ENCODE peak calls at places on chromosomes 5 and 9, in eight cellular contexts. One of them, this sample, is unnamed.

GRCh38 chr5:89397096-89397495 is 514.1 kb upstream of the MEF2C start:
- DNase-seq in GM19239: peak; percentile 6
- DNase-seq in HFFc6: no peak
- DNase-seq in activated CD4-positive, CD25-positive, alpha-beta regulatory T cell treated with anti-CD3 and anti-CD28 coated beads, Interleukin-2, amount 50 U/mL, for 72 hours: no peak
- DNase-seq in NCI-H774: no peak
- DNase-seq in activated naive CD4-positive, alpha-beta T cell: no peak
- DNase-seq in cardiac fibroblast: no peak
- DNase-seq in stimulated activated effector memory CD8-positive, alpha-beta T cell treated with anti-CD3 and anti-CD28 coated beads, Interleukin-12 subunit alpha, Interleukin-12 subunit beta, amount 100 ng/mL, for 72 hours: no peak
- DNase-seq in this sample: no peak

GRCh38 chr5:68369436-68370125 is 154.0 kb downstream of the PIK3R1 start:
- DNase-seq in activated naive CD4-positive, alpha-beta T cell: no peak
- DNase-seq in HFFc6: no peak
- DNase-seq in GM19239: no peak
- DNase-seq in cardiac fibroblast: no peak
- DNase-seq in activated CD4-positive, CD25-positive, alpha-beta regulatory T cell treated with anti-CD3 and anti-CD28 coated beads, Interleukin-2, amount 50 U/mL, for 72 hours: no peak
- DNase-seq in stimulated activated effector memory CD8-positive, alpha-beta T cell treated with anti-CD3 and anti-CD28 coated beads, Interleukin-12 subunit alpha, Interleukin-12 subunit beta, amount 100 ng/mL, for 72 hours: no peak
- DNase-seq in NCI-H774: no peak
- DNase-seq in this sample: no peak

GRCh38 chr5:14491505-14491904 is 90.1 kb upstream of the OTULINL start:
- DNase-seq in NCI-H774: no peak
- DNase-seq in cardiac fibroblast: peak; percentile 71
- DNase-seq in HFFc6: peak; percentile 46
- DNase-seq in activated naive CD4-positive, alpha-beta T cell: no peak
- DNase-seq in activated CD4-positive, CD25-positive, alpha-beta regulatory T cell treated with anti-CD3 and anti-CD28 coated beads, Interleukin-2, amount 50 U/mL, for 72 hours: no peak
- DNase-seq in stimulated activated effector memory CD8-positive, alpha-beta T cell treated with anti-CD3 and anti-CD28 coated beads, Interleukin-12 subunit alpha, Interleukin-12 subunit beta, amount 100 ng/mL, for 72 hours: no peak
- DNase-seq in GM19239: no peak
- DNase-seq in this sample: no peak

GRCh38 chr9:78821126-78821822 is 524.3 kb downstream of the PSAT1 start:
- DNase-seq in activated CD4-positive, CD25-positive, alpha-beta regulatory T cell treated with anti-CD3 and anti-CD28 coated beads, Interleukin-2, amount 50 U/mL, for 72 hours: no peak
- DNase-seq in GM19239: peak; percentile 32
- DNase-seq in activated naive CD4-positive, alpha-beta T cell: no peak
- DNase-seq in cardiac fibroblast: peak; percentile 23
- DNase-seq in HFFc6: peak; percentile 28
- DNase-seq in stimulated activated effector memory CD8-positive, alpha-beta T cell treated with anti-CD3 and anti-CD28 coated beads, Interleukin-12 subunit alpha, Interleukin-12 subunit beta, amount 100 ng/mL, for 72 hours: no peak
- DNase-seq in NCI-H774: peak; percentile 30
- DNase-seq in this sample: peak; percentile 15

GRCh38 chr5:1325870-1326546 is 18.9 kb downstream of the CLPTM1L start:
- DNase-seq in NCI-H774: no peak
- DNase-seq in activated naive CD4-positive, alpha-beta T cell: no peak
- DNase-seq in stimulated activated effector memory CD8-positive, alpha-beta T cell treated with anti-CD3 and anti-CD28 coated beads, Interleukin-12 subunit alpha, Interleukin-12 subunit beta, amount 100 ng/mL, for 72 hours: no peak
- DNase-seq in cardiac fibroblast: no peak
- DNase-seq in activated CD4-positive, CD25-positive, alpha-beta regulatory T cell treated with anti-CD3 and anti-CD28 coated beads, Interleukin-2, amount 50 U/mL, for 72 hours: no peak
- DNase-seq in GM19239: no peak
- DNase-seq in HFFc6: no peak
- DNase-seq in this sample: no peak

GRCh38 chr9:7186175-7186574 is 428.4 kb downstream of the KDM4C start:
- DNase-seq in HFFc6: peak; percentile 12
- DNase-seq in activated naive CD4-positive, alpha-beta T cell: no peak
- DNase-seq in activated CD4-positive, CD25-positive, alpha-beta regulatory T cell treated with anti-CD3 and anti-CD28 coated beads, Interleukin-2, amount 50 U/mL, for 72 hours: no peak
- DNase-seq in cardiac fibroblast: peak; percentile 21
- DNase-seq in GM19239: no peak
- DNase-seq in stimulated activated effector memory CD8-positive, alpha-beta T cell treated with anti-CD3 and anti-CD28 coated beads, Interleukin-12 subunit alpha, Interleukin-12 subunit beta, amount 100 ng/mL, for 72 hours: no peak
- DNase-seq in NCI-H774: no peak
- DNase-seq in this sample: no peak

GRCh38 chr5:16291474-16291873 is 111.9 kb upstream of the MARCHF11 start:
- DNase-seq in cardiac fibroblast: no peak
- DNase-seq in activated CD4-positive, CD25-positive, alpha-beta regulatory T cell treated with anti-CD3 and anti-CD28 coated beads, Interleukin-2, amount 50 U/mL, for 72 hours: no peak
- DNase-seq in stimulated activated effector memory CD8-positive, alpha-beta T cell treated with anti-CD3 and anti-CD28 coated beads, Interleukin-12 subunit alpha, Interleukin-12 subunit beta, amount 100 ng/mL, for 72 hours: no peak
- DNase-seq in activated naive CD4-positive, alpha-beta T cell: no peak
- DNase-seq in GM19239: no peak
- DNase-seq in HFFc6: no peak
- DNase-seq in NCI-H774: no peak
- DNase-seq in this sample: no peak

GRCh38 chr9:93456022-93456421 is 2.6 kb upstream of the FAM120AOS start:
- DNase-seq in NCI-H774: no peak
- DNase-seq in GM19239: no peak
- DNase-seq in stimulated activated effector memory CD8-positive, alpha-beta T cell treated with anti-CD3 and anti-CD28 coated beads, Interleukin-12 subunit alpha, Interleukin-12 subunit beta, amount 100 ng/mL, for 72 hours: no peak
- DNase-seq in HFFc6: no peak
- DNase-seq in activated CD4-positive, CD25-positive, alpha-beta regulatory T cell treated with anti-CD3 and anti-CD28 coated beads, Interleukin-2, amount 50 U/mL, for 72 hours: no peak
- DNase-seq in cardiac fibroblast: no peak
- DNase-seq in activated naive CD4-positive, alpha-beta T cell: no peak
- DNase-seq in this sample: no peak

GRCh38 chr5:38253759-38254158 is 4.6 kb upstream of the EGFLAM start:
- DNase-seq in activated CD4-positive, CD25-positive, alpha-beta regulatory T cell treated with anti-CD3 and anti-CD28 coated beads, Interleukin-2, amount 50 U/mL, for 72 hours: no peak
- DNase-seq in activated naive CD4-positive, alpha-beta T cell: no peak
- DNase-seq in HFFc6: no peak
- DNase-seq in cardiac fibroblast: no peak
- DNase-seq in GM19239: no peak
- DNase-seq in NCI-H774: no peak
- DNase-seq in stimulated activated effector memory CD8-positive, alpha-beta T cell treated with anti-CD3 and anti-CD28 coated beads, Interleukin-12 subunit alpha, Interleukin-12 subunit beta, amount 100 ng/mL, for 72 hours: no peak
- DNase-seq in this sample: no peak

GRCh38 chr9:13083973-13084528 is 195.4 kb downstream of the MPDZ start:
- DNase-seq in stimulated activated effector memory CD8-positive, alpha-beta T cell treated with anti-CD3 and anti-CD28 coated beads, Interleukin-12 subunit alpha, Interleukin-12 subunit beta, amount 100 ng/mL, for 72 hours: no peak
- DNase-seq in cardiac fibroblast: peak; percentile 42
- DNase-seq in NCI-H774: no peak
- DNase-seq in GM19239: no peak
- DNase-seq in HFFc6: peak; percentile 54
- DNase-seq in activated CD4-positive, CD25-positive, alpha-beta regulatory T cell treated with anti-CD3 and anti-CD28 coated beads, Interleukin-2, amount 50 U/mL, for 72 hours: no peak
- DNase-seq in activated naive CD4-positive, alpha-beta T cell: no peak
- DNase-seq in this sample: no peak

GRCh38 chr5:112979723-112980122 is 3.1 kb downstream of the DCP2 start:
- DNase-seq in cardiac fibroblast: no peak
- DNase-seq in stimulated activated effector memory CD8-positive, alpha-beta T cell treated with anti-CD3 and anti-CD28 coated beads, Interleukin-12 subunit alpha, Interleukin-12 subunit beta, amount 100 ng/mL, for 72 hours: no peak
- DNase-seq in HFFc6: no peak
- DNase-seq in activated naive CD4-positive, alpha-beta T cell: no peak
- DNase-seq in GM19239: no peak
- DNase-seq in activated CD4-positive, CD25-positive, alpha-beta regulatory T cell treated with anti-CD3 and anti-CD28 coated beads, Interleukin-2, amount 50 U/mL, for 72 hours: no peak
- DNase-seq in NCI-H774: no peak
- DNase-seq in this sample: no peak

GRCh38 chr5:14228219-14228618 is 85.1 kb downstream of the TRIO start:
- DNase-seq in cardiac fibroblast: no peak
- DNase-seq in activated CD4-positive, CD25-positive, alpha-beta regulatory T cell treated with anti-CD3 and anti-CD28 coated beads, Interleukin-2, amount 50 U/mL, for 72 hours: no peak
- DNase-seq in HFFc6: no peak
- DNase-seq in NCI-H774: no peak
- DNase-seq in stimulated activated effector memory CD8-positive, alpha-beta T cell treated with anti-CD3 and anti-CD28 coated beads, Interleukin-12 subunit alpha, Interleukin-12 subunit beta, amount 100 ng/mL, for 72 hours: no peak
- DNase-seq in activated naive CD4-positive, alpha-beta T cell: no peak
- DNase-seq in GM19239: no peak
- DNase-seq in this sample: no peak

GRCh38 chr9:5945112-5945511 is 54.4 kb downstream of the MLANA start:
- DNase-seq in GM19239: no peak
- DNase-seq in activated CD4-positive, CD25-positive, alpha-beta regulatory T cell treated with anti-CD3 and anti-CD28 coated beads, Interleukin-2, amount 50 U/mL, for 72 hours: no peak
- DNase-seq in stimulated activated effector memory CD8-positive, alpha-beta T cell treated with anti-CD3 and anti-CD28 coated beads, Interleukin-12 subunit alpha, Interleukin-12 subunit beta, amount 100 ng/mL, for 72 hours: no peak
- DNase-seq in activated naive CD4-positive, alpha-beta T cell: no peak
- DNase-seq in NCI-H774: no peak
- DNase-seq in HFFc6: no peak
- DNase-seq in cardiac fibroblast: no peak
- DNase-seq in this sample: no peak

GRCh38 chr9:115397591-115398312 is 279.8 kb upstream of the TNC start:
- DNase-seq in NCI-H774: no peak
- DNase-seq in GM19239: no peak
- DNase-seq in activated CD4-positive, CD25-positive, alpha-beta regulatory T cell treated with anti-CD3 and anti-CD28 coated beads, Interleukin-2, amount 50 U/mL, for 72 hours: no peak
- DNase-seq in activated naive CD4-positive, alpha-beta T cell: no peak
- DNase-seq in cardiac fibroblast: no peak
- DNase-seq in stimulated activated effector memory CD8-positive, alpha-beta T cell treated with anti-CD3 and anti-CD28 coated beads, Interleukin-12 subunit alpha, Interleukin-12 subunit beta, amount 100 ng/mL, for 72 hours: no peak
- DNase-seq in HFFc6: no peak
- DNase-seq in this sample: no peak

GRCh38 chr5:15948225-15948624 is 231.4 kb downstream of the MARCHF11 start:
- DNase-seq in GM19239: no peak
- DNase-seq in activated naive CD4-positive, alpha-beta T cell: no peak
- DNase-seq in HFFc6: no peak
- DNase-seq in NCI-H774: no peak
- DNase-seq in cardiac fibroblast: no peak
- DNase-seq in activated CD4-positive, CD25-positive, alpha-beta regulatory T cell treated with anti-CD3 and anti-CD28 coated beads, Interleukin-2, amount 50 U/mL, for 72 hours: no peak
- DNase-seq in stimulated activated effector memory CD8-positive, alpha-beta T cell treated with anti-CD3 and anti-CD28 coated beads, Interleukin-12 subunit alpha, Interleukin-12 subunit beta, amount 100 ng/mL, for 72 hours: no peak
- DNase-seq in this sample: no peak

GRCh38 chr5:171407234-171407633 is 12.2 kb upstream of the FGF18 start:
- DNase-seq in activated naive CD4-positive, alpha-beta T cell: no peak
- DNase-seq in cardiac fibroblast: no peak
- DNase-seq in HFFc6: no peak
- DNase-seq in GM19239: no peak
- DNase-seq in NCI-H774: no peak
- DNase-seq in activated CD4-positive, CD25-positive, alpha-beta regulatory T cell treated with anti-CD3 and anti-CD28 coated beads, Interleukin-2, amount 50 U/mL, for 72 hours: no peak
- DNase-seq in stimulated activated effector memory CD8-positive, alpha-beta T cell treated with anti-CD3 and anti-CD28 coated beads, Interleukin-12 subunit alpha, Interleukin-12 subunit beta, amount 100 ng/mL, for 72 hours: no peak
- DNase-seq in this sample: no peak

GRCh38 chr9:36401179-36401740 is 1.2 kb upstream of the RNF38 start:
- DNase-seq in GM19239: peak; percentile 79
- DNase-seq in HFFc6: peak; percentile 42
- DNase-seq in stimulated activated effector memory CD8-positive, alpha-beta T cell treated with anti-CD3 and anti-CD28 coated beads, Interleukin-12 subunit alpha, Interleukin-12 subunit beta, amount 100 ng/mL, for 72 hours: no peak
- DNase-seq in activated CD4-positive, CD25-positive, alpha-beta regulatory T cell treated with anti-CD3 and anti-CD28 coated beads, Interleukin-2, amount 50 U/mL, for 72 hours: no peak
- DNase-seq in cardiac fibroblast: peak; percentile 82
- DNase-seq in NCI-H774: peak; percentile 77
- DNase-seq in activated naive CD4-positive, alpha-beta T cell: no peak
- DNase-seq in this sample: peak; percentile 63

GRCh38 chr5:179128041-179128365 is 67.8 kb downstream of the ZNF354C start:
- DNase-seq in activated CD4-positive, CD25-positive, alpha-beta regulatory T cell treated with anti-CD3 and anti-CD28 coated beads, Interleukin-2, amount 50 U/mL, for 72 hours: peak; percentile 9
- DNase-seq in cardiac fibroblast: no peak
- DNase-seq in GM19239: no peak
- DNase-seq in stimulated activated effector memory CD8-positive, alpha-beta T cell treated with anti-CD3 and anti-CD28 coated beads, Interleukin-12 subunit alpha, Interleukin-12 subunit beta, amount 100 ng/mL, for 72 hours: no peak
- DNase-seq in activated naive CD4-positive, alpha-beta T cell: no peak
- DNase-seq in NCI-H774: no peak
- DNase-seq in HFFc6: no peak
- DNase-seq in this sample: no peak

GRCh38 chr5:43312699-43313034 is 545 bp downstream of the HMGCS1 start:
- DNase-seq in activated CD4-positive, CD25-positive, alpha-beta regulatory T cell treated with anti-CD3 and anti-CD28 coated beads, Interleukin-2, amount 50 U/mL, for 72 hours: no peak
- DNase-seq in cardiac fibroblast: no peak
- DNase-seq in stimulated activated effector memory CD8-positive, alpha-beta T cell treated with anti-CD3 and anti-CD28 coated beads, Interleukin-12 subunit alpha, Interleukin-12 subunit beta, amount 100 ng/mL, for 72 hours: no peak
- DNase-seq in HFFc6: no peak
- DNase-seq in activated naive CD4-positive, alpha-beta T cell: no peak
- DNase-seq in NCI-H774: peak; percentile 38
- DNase-seq in GM19239: no peak
- DNase-seq in this sample: peak; percentile 15

GRCh38 chr5:33892419-33893151 is 795 bp upstream of the ADAMTS12 start:
- DNase-seq in GM19239: no peak
- DNase-seq in activated naive CD4-positive, alpha-beta T cell: no peak
- DNase-seq in stimulated activated effector memory CD8-positive, alpha-beta T cell treated with anti-CD3 and anti-CD28 coated beads, Interleukin-12 subunit alpha, Interleukin-12 subunit beta, amount 100 ng/mL, for 72 hours: no peak
- DNase-seq in NCI-H774: no peak
- DNase-seq in activated CD4-positive, CD25-positive, alpha-beta regulatory T cell treated with anti-CD3 and anti-CD28 coated beads, Interleukin-2, amount 50 U/mL, for 72 hours: no peak
- DNase-seq in cardiac fibroblast: peak; percentile 97
- DNase-seq in HFFc6: peak; percentile 89
- DNase-seq in this sample: peak; percentile 61

GRCh38 chr9:20693068-20693467 is 9.0 kb downstream of the FOCAD start:
- DNase-seq in HFFc6: no peak
- DNase-seq in stimulated activated effector memory CD8-positive, alpha-beta T cell treated with anti-CD3 and anti-CD28 coated beads, Interleukin-12 subunit alpha, Interleukin-12 subunit beta, amount 100 ng/mL, for 72 hours: no peak
- DNase-seq in GM19239: no peak
- DNase-seq in NCI-H774: no peak
- DNase-seq in activated CD4-positive, CD25-positive, alpha-beta regulatory T cell treated with anti-CD3 and anti-CD28 coated beads, Interleukin-2, amount 50 U/mL, for 72 hours: no peak
- DNase-seq in activated naive CD4-positive, alpha-beta T cell: no peak
- DNase-seq in cardiac fibroblast: peak; percentile 47
- DNase-seq in this sample: no peak

GRCh38 chr9:131090025-131090787 is 6.1 kb upstream of the AIF1L start:
- DNase-seq in activated naive CD4-positive, alpha-beta T cell: no peak
- DNase-seq in NCI-H774: no peak
- DNase-seq in GM19239: no peak
- DNase-seq in activated CD4-positive, CD25-positive, alpha-beta regulatory T cell treated with anti-CD3 and anti-CD28 coated beads, Interleukin-2, amount 50 U/mL, for 72 hours: no peak
- DNase-seq in HFFc6: no peak
- DNase-seq in cardiac fibroblast: no peak
- DNase-seq in stimulated activated effector memory CD8-positive, alpha-beta T cell treated with anti-CD3 and anti-CD28 coated beads, Interleukin-12 subunit alpha, Interleukin-12 subunit beta, amount 100 ng/mL, for 72 hours: no peak
- DNase-seq in this sample: no peak

GRCh38 chr9:94922098-94922607 is 195.7 kb downstream of the AOPEP start:
- DNase-seq in HFFc6: peak; percentile 94
- DNase-seq in activated naive CD4-positive, alpha-beta T cell: no peak
- DNase-seq in GM19239: no peak
- DNase-seq in stimulated activated effector memory CD8-positive, alpha-beta T cell treated with anti-CD3 and anti-CD28 coated beads, Interleukin-12 subunit alpha, Interleukin-12 subunit beta, amount 100 ng/mL, for 72 hours: no peak
- DNase-seq in activated CD4-positive, CD25-positive, alpha-beta regulatory T cell treated with anti-CD3 and anti-CD28 coated beads, Interleukin-2, amount 50 U/mL, for 72 hours: no peak
- DNase-seq in NCI-H774: no peak
- DNase-seq in cardiac fibroblast: peak; percentile 96
- DNase-seq in this sample: peak; percentile 96

This sample was measured in H4.